ENCODE peak calls at places on chromosomes 1 and 21, in seven cellular contexts. A is osteoblast; J is activated CD8-positive, alpha-beta memory T cell treated with anti-CD3 and anti-CD28 coated beads for 48 hours; T is GM03348; Z is ureter; M is WTC11; G is stimulated activated effector memory CD8-positive, alpha-beta T cell treated with anti-CD3 and anti-CD28 coated beads, Interleukin-12 subunit alpha, Interleukin-12 subunit beta, amount 100 ng/mL, for 72 hours. I is an unnamed sample.

GRCh38 chr1:33841516-33841915 is 22.4 kb upstream of the HMGB4 start:
- DNase-seq in T (peak; percentile 29), G (no peak), A (no peak), J (no peak), M (no peak), Z (no peak), I (no peak)

GRCh38 chr1:89524369-89525168 is at the start of gene LRRC8B:
- DNase-seq in T (peak; percentile 93), G (peak; percentile 96), M (peak; percentile 85), Z (peak; percentile 94), J (peak; percentile 70), A (peak; percentile 98), I (peak; percentile 84)

GRCh38 chr1:46281021-46281420 is 22.4 kb downstream of the LRRC41 start:
- DNase-seq in G (no peak), M (no peak), T (no peak), Z (no peak), J (no peak), A (no peak), I (no peak)

GRCh38 chr21:40947713-40948112 is 100.8 kb upstream of the DSCAM start:
- DNase-seq in T (no peak), J (no peak), A (no peak), M (peak; percentile 14), G (no peak), Z (no peak), I (no peak)

GRCh38 chr1:230031131-230031530 is 35.9 kb upstream of the GALNT2 start:
- DNase-seq in G (no peak), T (no peak), Z (no peak), A (no peak), M (no peak), J (no peak), I (no peak)

GRCh38 chr1:236688705-236689104 is 2.4 kb downstream of the ACTN2 start:
- DNase-seq in G (no peak), Z (no peak), A (no peak), J (no peak), M (no peak), T (no peak), I (no peak)

GRCh38 chr1:27007909-27008582 is 4.6 kb downstream of the TENT5B start:
- DNase-seq in A (peak; percentile 77), Z (no peak), T (no peak), J (no peak), G (no peak), M (peak; percentile 64), I (no peak)

GRCh38 chr1:53541761-53542550 is 82.8 kb downstream of the DMRTB1 start:
- DNase-seq in M (peak; percentile 62), A (peak; percentile 98), T (peak; percentile 91), Z (no peak), J (no peak), G (no peak), I (no peak)

GRCh38 chr1:43318831-43319230 is 18.0 kb downstream of the TIE1 start:
- DNase-seq in G (no peak), J (no peak), T (no peak), Z (no peak), A (no peak), M (no peak), I (no peak)

GRCh38 chr1:64484651-64485050 is 14.7 kb downstream of the CACHD1 start:
- DNase-seq in M (no peak), Z (no peak), J (no peak), G (no peak), A (no peak), T (no peak), I (no peak)

GRCh38 chr1:15056515-15057285 is 96.8 kb upstream of the TMEM51 start:
- DNase-seq in J (no peak), Z (no peak), T (peak; percentile 48), G (no peak), A (peak; percentile 95), M (no peak), I (no peak)

GRCh38 chr1:46575300-46575699 is 23.9 kb upstream of the KNCN start:
- DNase-seq in A (no peak), J (no peak), M (no peak), G (no peak), T (no peak), Z (no peak), I (no peak)

GRCh38 chr1:240338837-240339236 is 247.2 kb downstream of the FMN2 start:
- DNase-seq in M (no peak), Z (no peak), J (no peak), A (no peak), G (no peak), T (no peak), I (no peak)

GRCh38 chr1:55313903-55314302 is 98.7 kb upstream of the USP24 start:
- DNase-seq in Z (no peak), A (peak; percentile 45), T (no peak), G (no peak), J (no peak), M (no peak), I (no peak)

GRCh38 chr1:242739246-242739645 is 214.7 kb upstream of the PLD5 start:
- DNase-seq in Z (no peak), A (no peak), T (no peak), G (no peak), M (no peak), J (no peak), I (no peak)

GRCh38 chr1:80892452-80892995 is 908.2 kb upstream of the ADGRL2 start:
- DNase-seq in A (no peak), G (no peak), M (no peak), T (no peak), J (no peak), Z (no peak), I (no peak)

GRCh38 chr21:45309069-45309521 is 21.4 kb upstream of the POFUT2 start:
- DNase-seq in T (peak; percentile 65), A (peak; percentile 91), Z (no peak), G (peak; percentile 71), M (peak; percentile 89), J (no peak), I (peak; percentile 67)

GRCh38 chr1:117244971-117245370 is 34.2 kb upstream of the VTCN1 start:
- DNase-seq in T (no peak), G (no peak), J (no peak), M (no peak), Z (no peak), A (no peak), I (no peak)

I was measured in activated naive CD4-positive, alpha-beta T cell treated with anti-CD3 and anti-CD28 coated beads, Interleukin-2, amount 50 U/mL, for 72 hours.